ENCODE peak calls at places on chromosomes 1 and 21, in five cellular contexts. Y is astrocyte of the cerebellum, C is HFFc6, Z is M059J, N is Right ventricle myocardium superior. I is an unnamed sample.

GRCh38 chr1:154837034-154837678 is 32.9 kb downstream of the KCNN3 start:
- DNase-seq in Y (no peak), C (no peak), Z (no peak), N (peak; percentile 63), I (no peak)

GRCh38 chr1:54356680-54357147 is 49.5 kb downstream of the SSBP3 start:
- DNase-seq in Y (no peak), C (no peak), Z (no peak), N (no peak), I (peak; percentile 50)

GRCh38 chr1:205664399-205665108 is 15.8 kb downstream of the SLC45A3 start:
- DNase-seq in Y (no peak), C (no peak), Z (peak; percentile 68), N (no peak), I (no peak)

GRCh38 chr1:153805042-153805745 is 30.0 kb downstream of the SLC27A3 start:
- DNase-seq in Y (peak; percentile 24), C (peak; percentile 91), Z (peak; percentile 95), N (no peak), I (no peak)

GRCh38 chr1:183019126-183019740 is 4.0 kb upstream of the LAMC1 start:
- DNase-seq in Y (no peak), C (no peak), Z (peak; percentile 39), N (no peak), I (no peak)

GRCh38 chr21:43681650-43682049 is 22.3 kb downstream of the RRP1B start:
- DNase-seq in Y (no peak), C (no peak), Z (peak; percentile 59), N (no peak), I (no peak)

GRCh38 chr1:205246426-205247119 is 18.8 kb downstream of the TMCC2 start:
- DNase-seq in Y (no peak), C (no peak), Z (no peak), N (peak; percentile 5), I (no peak)

GRCh38 chr1:206534552-206534951 is 27.2 kb downstream of the RASSF5 start:
- DNase-seq in Y (no peak), C (no peak), Z (no peak), N (no peak), I (no peak)

GRCh38 chr1:19792237-19793002 is 7.3 kb downstream of the TMCO4 start:
- DNase-seq in Y (no peak), C (no peak), Z (peak; percentile 31), N (no peak), I (no peak)

GRCh38 chr1:198892065-198892464 is 253.2 kb downstream of the PTPRC start:
- DNase-seq in Y (no peak), C (no peak), Z (peak; percentile 56), N (no peak), I (no peak)

GRCh38 chr1:23100074-23100748 is 68.4 kb downstream of the LUZP1 start:
- DNase-seq in Y (peak; percentile 81), C (peak; percentile 92), Z (peak; percentile 95), N (no peak), I (peak; percentile 60)

GRCh38 chr1:170881268-170882265 is 53.8 kb upstream of the MROH9 start:
- DNase-seq in Y (peak; percentile 38), C (peak; percentile 48), Z (peak; percentile 39), N (no peak), I (no peak)

GRCh38 chr1:113048064-113048463 is 24.9 kb upstream of the LRIG2 start:
- DNase-seq in Y (no peak), C (no peak), Z (no peak), N (no peak), I (no peak)

GRCh38 chr1:247331526-247332214 is at the start of gene ZNF496:
- DNase-seq in Y (peak; percentile 63), C (peak; percentile 71), Z (peak; percentile 88), N (peak; percentile 84), I (peak; percentile 29)

I was measured in CD4-positive, CD25-positive, alpha-beta regulatory T cell.